ENCODE peak calls at places on chromosomes 13 and 19, in nine cellular contexts. One of them, this sample, is unnamed.

GRCh38 chr19:48480476-48481190 is 11.5 kb downstream of the CYTH2 start:
- DNase-seq in thoracic aorta: no peak
- DNase-seq in IMR-90: no peak
- DNase-seq in PC-9: no peak
- DNase-seq in LNCaP clone FGC: no peak
- DNase-seq in A549: no peak
- DNase-seq in AG04449: no peak
- DNase-seq in fibroblast of lung: peak
- DNase-seq in ascending aorta: no peak
- DNase-seq in this sample: peak

GRCh38 chr19:6866646-6867255 is 20.6 kb upstream of the ADGRE1 start:
- DNase-seq in thoracic aorta: no peak
- DNase-seq in IMR-90: no peak
- DNase-seq in PC-9: no peak
- DNase-seq in LNCaP clone FGC: no peak
- DNase-seq in A549: no peak
- DNase-seq in AG04449: no peak
- DNase-seq in fibroblast of lung: no peak
- DNase-seq in ascending aorta: no peak
- DNase-seq in this sample: no peak

GRCh38 chr19:42467437-42467760 is 24.7 kb upstream of the CXCL17 start:
- DNase-seq in thoracic aorta: no peak
- DNase-seq in IMR-90: no peak
- DNase-seq in PC-9: no peak
- DNase-seq in LNCaP clone FGC: no peak
- DNase-seq in A549: no peak
- DNase-seq in AG04449: no peak
- DNase-seq in fibroblast of lung: no peak
- DNase-seq in ascending aorta: no peak
- DNase-seq in this sample: no peak

GRCh38 chr19:5541456-5541855 is 26.3 kb downstream of the TINCR start:
- DNase-seq in thoracic aorta: no peak
- DNase-seq in IMR-90: no peak
- DNase-seq in PC-9: no peak
- DNase-seq in LNCaP clone FGC: no peak
- DNase-seq in A549: no peak
- DNase-seq in AG04449: no peak
- DNase-seq in fibroblast of lung: no peak
- DNase-seq in ascending aorta: no peak
- DNase-seq in this sample: no peak

GRCh38 chr19:5714819-5715218 is 5.1 kb downstream of the LONP1 start:
- DNase-seq in thoracic aorta: no peak
- DNase-seq in IMR-90: no peak
- DNase-seq in PC-9: no peak
- DNase-seq in LNCaP clone FGC: no peak
- DNase-seq in A549: no peak
- DNase-seq in AG04449: no peak
- DNase-seq in fibroblast of lung: no peak
- DNase-seq in ascending aorta: no peak
- DNase-seq in this sample: no peak

GRCh38 chr13:76016799-76017198 is 380.7 kb downstream of the LMO7 start:
- DNase-seq in thoracic aorta: no peak
- DNase-seq in IMR-90: peak
- DNase-seq in PC-9: no peak
- DNase-seq in LNCaP clone FGC: peak
- DNase-seq in A549: no peak
- DNase-seq in AG04449: no peak
- DNase-seq in fibroblast of lung: peak
- DNase-seq in ascending aorta: no peak
- DNase-seq in this sample: peak

GRCh38 chr19:8611391-8611883 is 922 bp upstream of the ADAMTS10 start:
- DNase-seq in thoracic aorta: no peak
- DNase-seq in IMR-90: no peak
- DNase-seq in PC-9: no peak
- DNase-seq in LNCaP clone FGC: no peak
- DNase-seq in A549: no peak
- DNase-seq in AG04449: no peak
- DNase-seq in fibroblast of lung: peak
- DNase-seq in ascending aorta: no peak
- DNase-seq in this sample: no peak

GRCh38 chr19:7545904-7546303 is 10.4 kb downstream of the PNPLA6 start:
- DNase-seq in thoracic aorta: no peak
- DNase-seq in IMR-90: no peak
- DNase-seq in PC-9: no peak
- DNase-seq in LNCaP clone FGC: no peak
- DNase-seq in A549: no peak
- DNase-seq in AG04449: no peak
- DNase-seq in fibroblast of lung: no peak
- DNase-seq in ascending aorta: no peak
- DNase-seq in this sample: no peak

GRCh38 chr19:4455742-4456565 is 1.6 kb downstream of the UBXN6 start:
- DNase-seq in thoracic aorta: no peak
- DNase-seq in IMR-90: peak
- DNase-seq in PC-9: no peak
- DNase-seq in LNCaP clone FGC: peak
- DNase-seq in A549: no peak
- DNase-seq in AG04449: no peak
- DNase-seq in fibroblast of lung: peak
- DNase-seq in ascending aorta: peak
- DNase-seq in this sample: peak

GRCh38 chr19:18046066-18046718 is 38.2 kb downstream of the ARRDC2 start:
- DNase-seq in thoracic aorta: no peak
- DNase-seq in IMR-90: peak
- DNase-seq in PC-9: peak
- DNase-seq in LNCaP clone FGC: no peak
- DNase-seq in A549: no peak
- DNase-seq in AG04449: no peak
- DNase-seq in fibroblast of lung: peak
- DNase-seq in ascending aorta: no peak
- DNase-seq in this sample: peak

GRCh38 chr13:111484129-111484925 is 163.9 kb downstream of the TEX29 start:
- DNase-seq in thoracic aorta: no peak
- DNase-seq in IMR-90: no peak
- DNase-seq in PC-9: no peak
- DNase-seq in LNCaP clone FGC: no peak
- DNase-seq in A549: no peak
- DNase-seq in AG04449: no peak
- DNase-seq in fibroblast of lung: no peak
- DNase-seq in ascending aorta: no peak
- DNase-seq in this sample: no peak

GRCh38 chr13:83895994-83896580 is 13.8 kb upstream of the SLITRK1 start:
- DNase-seq in thoracic aorta: no peak
- DNase-seq in IMR-90: peak
- DNase-seq in PC-9: no peak
- DNase-seq in LNCaP clone FGC: no peak
- DNase-seq in A549: no peak
- DNase-seq in AG04449: no peak
- DNase-seq in fibroblast of lung: peak
- DNase-seq in ascending aorta: no peak
- DNase-seq in this sample: no peak

GRCh38 chr13:49373699-49374098 is 70.2 kb downstream of the CAB39L start:
- DNase-seq in thoracic aorta: no peak
- DNase-seq in IMR-90: peak
- DNase-seq in PC-9: no peak
- DNase-seq in LNCaP clone FGC: no peak
- DNase-seq in A549: no peak
- DNase-seq in AG04449: no peak
- DNase-seq in fibroblast of lung: peak
- DNase-seq in ascending aorta: no peak
- DNase-seq in this sample: no peak

GRCh38 chr13:52010890-52011689 is at the start of gene ATP7B:
- DNase-seq in thoracic aorta: no peak
- DNase-seq in IMR-90: no peak
- DNase-seq in PC-9: no peak
- DNase-seq in LNCaP clone FGC: no peak
- DNase-seq in A549: peak
- DNase-seq in AG04449: no peak
- DNase-seq in fibroblast of lung: peak
- DNase-seq in ascending aorta: peak
- DNase-seq in this sample: peak
- TF ChIP-seq CTCF in thoracic aorta: no peak
- TF ChIP-seq CTCF in IMR-90: peak
- TF ChIP-seq CTCF in PC-9: no peak
- TF ChIP-seq CTCF in LNCaP clone FGC: no peak
- TF ChIP-seq CTCF in A549: no peak
- TF ChIP-seq CTCF in AG04449: peak
- TF ChIP-seq CTCF in fibroblast of lung: peak
- TF ChIP-seq CTCF in ascending aorta: no peak
- TF ChIP-seq CTCF in this sample: peak

GRCh38 chr19:10717054-10717355 is 874 bp upstream of the DNM2 start:
- DNase-seq in thoracic aorta: no peak
- DNase-seq in IMR-90: no peak
- DNase-seq in PC-9: no peak
- DNase-seq in LNCaP clone FGC: no peak
- DNase-seq in A549: no peak
- DNase-seq in AG04449: no peak
- DNase-seq in fibroblast of lung: no peak
- DNase-seq in ascending aorta: no peak
- DNase-seq in this sample: no peak
- H3K4me3 ChIP-seq in thoracic aorta: peak
- H3K4me3 ChIP-seq in IMR-90: peak
- H3K4me3 ChIP-seq in PC-9: no peak
- H3K4me3 ChIP-seq in LNCaP clone FGC: no peak
- H3K4me3 ChIP-seq in A549: no peak
- H3K4me3 ChIP-seq in AG04449: peak
- H3K4me3 ChIP-seq in fibroblast of lung: peak
- H3K4me3 ChIP-seq in ascending aorta: peak
- H3K4me3 ChIP-seq in this sample: peak

GRCh38 chr19:29666634-29667389 is 1.6 kb downstream of the PLEKHF1 start:
- DNase-seq in thoracic aorta: no peak
- DNase-seq in IMR-90: peak
- DNase-seq in PC-9: no peak
- DNase-seq in LNCaP clone FGC: no peak
- DNase-seq in A549: no peak
- DNase-seq in AG04449: no peak
- DNase-seq in fibroblast of lung: peak
- DNase-seq in ascending aorta: peak
- DNase-seq in this sample: peak

GRCh38 chr19:29667390-29667783 is 2.1 kb downstream of the PLEKHF1 start:
- DNase-seq in thoracic aorta: no peak
- DNase-seq in IMR-90: no peak
- DNase-seq in PC-9: no peak
- DNase-seq in LNCaP clone FGC: no peak
- DNase-seq in A549: no peak
- DNase-seq in AG04449: no peak
- DNase-seq in fibroblast of lung: no peak
- DNase-seq in ascending aorta: no peak
- DNase-seq in this sample: no peak

GRCh38 chr19:29667941-29668340 is 2.7 kb downstream of the PLEKHF1 start:
- DNase-seq in thoracic aorta: no peak
- DNase-seq in IMR-90: no peak
- DNase-seq in PC-9: no peak
- DNase-seq in LNCaP clone FGC: no peak
- DNase-seq in A549: no peak
- DNase-seq in AG04449: no peak
- DNase-seq in fibroblast of lung: no peak
- DNase-seq in ascending aorta: no peak
- DNase-seq in this sample: no peak

GRCh38 chr19:29670255-29670654 is 5.0 kb downstream of the PLEKHF1 start:
- DNase-seq in thoracic aorta: no peak
- DNase-seq in IMR-90: no peak
- DNase-seq in PC-9: no peak
- DNase-seq in LNCaP clone FGC: no peak
- DNase-seq in A549: no peak
- DNase-seq in AG04449: no peak
- DNase-seq in fibroblast of lung: no peak
- DNase-seq in ascending aorta: no peak
- DNase-seq in this sample: no peak

DNA sequence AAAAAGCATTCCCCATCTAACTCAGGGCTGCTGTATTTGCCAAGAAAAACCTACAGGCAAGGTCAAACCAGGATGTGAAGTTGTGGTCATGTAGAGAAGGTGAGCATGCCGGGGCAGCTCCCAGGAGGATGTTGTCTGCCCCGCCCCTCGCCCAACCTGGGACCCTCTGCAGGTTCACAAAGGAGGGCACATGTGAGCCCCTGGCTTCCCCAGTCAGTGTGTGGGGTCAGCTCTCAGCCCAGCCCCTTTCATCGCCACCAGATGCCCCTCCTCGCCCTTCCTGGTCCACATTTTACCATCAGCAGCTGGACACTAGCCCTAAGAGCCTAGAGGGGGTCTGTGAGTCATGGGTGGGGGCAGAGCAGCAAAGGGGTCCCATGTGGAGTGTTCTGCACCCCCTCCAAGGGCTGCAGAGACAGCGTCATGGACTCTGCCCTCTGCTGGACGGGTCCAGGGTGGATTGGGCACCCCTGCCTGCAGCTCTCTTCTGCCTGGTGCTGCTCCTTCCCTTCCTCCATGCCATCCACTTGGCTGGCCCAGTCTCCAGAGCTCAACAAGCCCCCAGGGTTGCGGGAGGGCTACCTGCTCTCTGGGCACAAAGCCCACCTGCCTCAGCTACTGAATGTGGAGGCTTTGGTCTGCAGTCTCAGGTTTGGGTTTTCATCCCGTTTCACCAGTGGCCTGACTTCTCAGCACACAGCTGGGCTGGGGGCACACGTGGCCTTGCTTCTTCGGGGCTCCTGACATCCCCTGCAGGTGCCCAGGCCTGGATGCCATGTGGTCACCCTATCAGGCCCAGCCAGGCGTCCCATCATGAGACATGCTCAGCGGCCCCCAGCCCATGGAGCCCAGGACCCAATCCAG is 3.7 kb downstream of the PLEKHF1 start:
- DNase-seq in thoracic aorta: no peak
- DNase-seq in IMR-90: no peak
- DNase-seq in PC-9: no peak
- DNase-seq in LNCaP clone FGC: no peak
- DNase-seq in A549: no peak
- DNase-seq in AG04449: no peak
- DNase-seq in fibroblast of lung: no peak
- DNase-seq in ascending aorta: no peak
- DNase-seq in this sample: no peak
- TF ChIP-seq CTCF in thoracic aorta: no peak
- TF ChIP-seq CTCF in IMR-90: peak
- TF ChIP-seq CTCF in PC-9: no peak
- TF ChIP-seq CTCF in LNCaP clone FGC: peak
- TF ChIP-seq CTCF in A549: peak
- TF ChIP-seq CTCF in AG04449: peak
- TF ChIP-seq CTCF in fibroblast of lung: peak
- TF ChIP-seq CTCF in ascending aorta: no peak
- TF ChIP-seq CTCF in this sample: peak

DNA sequence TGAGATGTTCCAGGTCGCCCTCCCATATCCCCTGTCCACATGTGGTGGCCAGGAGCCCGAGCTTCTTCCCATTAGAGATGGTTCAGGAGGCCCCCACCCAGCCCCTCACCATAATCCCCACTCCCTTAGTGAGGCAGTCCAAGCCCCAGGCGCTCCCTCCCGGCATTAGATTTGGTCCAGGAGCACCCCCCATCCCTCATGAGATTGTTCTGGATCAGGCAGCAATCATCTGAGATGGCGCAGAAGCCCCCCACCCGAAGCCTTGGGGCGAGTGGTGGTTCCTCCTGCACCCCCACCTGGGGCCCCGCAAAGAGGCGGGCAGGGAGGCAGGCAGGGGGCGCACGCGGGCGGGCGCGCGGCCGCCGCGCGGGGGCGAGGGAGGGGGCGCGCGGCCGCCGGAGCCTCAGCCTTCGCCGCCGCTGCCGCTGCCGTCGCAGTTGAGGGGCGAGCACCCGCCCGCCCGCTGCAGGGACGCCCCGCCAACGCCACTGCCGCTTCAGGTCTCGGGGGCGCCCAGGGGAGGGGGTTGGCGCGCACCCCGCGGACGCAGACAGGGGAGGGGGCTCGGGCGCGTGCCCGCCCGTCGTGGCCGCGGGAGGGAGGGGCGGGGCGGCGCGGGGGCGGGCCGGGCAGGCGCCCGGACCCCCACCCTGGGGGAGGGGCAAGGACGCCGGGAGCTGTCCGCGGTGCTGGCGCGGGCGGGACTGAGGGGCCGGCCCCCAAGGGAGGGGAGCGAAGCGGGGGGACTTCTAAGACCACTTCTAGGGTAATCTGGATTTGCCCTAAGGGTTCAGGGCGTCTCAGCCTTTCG is 46.4 kb upstream of the SHKBP1 start:
- DNase-seq in thoracic aorta: no peak
- DNase-seq in IMR-90: no peak
- DNase-seq in PC-9: no peak
- DNase-seq in LNCaP clone FGC: no peak
- DNase-seq in A549: peak
- DNase-seq in AG04449: no peak
- DNase-seq in fibroblast of lung: no peak
- DNase-seq in ascending aorta: no peak
- DNase-seq in this sample: peak
- H3K4me3 ChIP-seq in thoracic aorta: no peak
- H3K4me3 ChIP-seq in IMR-90: peak
- H3K4me3 ChIP-seq in PC-9: no peak
- H3K4me3 ChIP-seq in LNCaP clone FGC: no peak
- H3K4me3 ChIP-seq in A549: peak
- H3K4me3 ChIP-seq in AG04449: no peak
- H3K4me3 ChIP-seq in fibroblast of lung: no peak
- H3K4me3 ChIP-seq in ascending aorta: peak
- H3K4me3 ChIP-seq in this sample: no peak